ENCODE peak calls at places on chromosomes 5 and 9, in five cellular contexts. R, E, B, A and C are unnamed samples.

GRCh38 chr5:39846144-39846543 is 421.4 kb upstream of the DAB2 start:
- DNase-seq in R (no peak), E (no peak), B (no peak), A (no peak), C (no peak)

GRCh38 chr9:107161338-107161737 is 121.7 kb upstream of the RAD23B start:
- DNase-seq in R (no peak), E (peak; percentile 17), B (no peak), A (no peak), C (no peak)

GRCh38 chr5:33696413-33696812 is 195.4 kb downstream of the ADAMTS12 start:
- DNase-seq in R (no peak), E (no peak), B (no peak), A (no peak), C (no peak)

GRCh38 chr5:17037751-17038150 is 101.7 kb upstream of the MYO10 start:
- DNase-seq in R (no peak), E (no peak), B (no peak), A (no peak), C (no peak)

GRCh38 chr9:97911528-97911927 is 10.8 kb downstream of the TRMO start:
- DNase-seq in R (no peak), E (no peak), B (no peak), A (no peak), C (no peak)

GRCh38 chr9:133109931-133110650 is 10.9 kb downstream of the RALGDS start:
- DNase-seq in R (peak; percentile 60), E (no peak), B (peak; percentile 13), A (no peak), C (no peak)

GRCh38 chr5:72498284-72498683 is 8.9 kb downstream of the ZNF366 start:
- DNase-seq in R (no peak), E (no peak), B (no peak), A (no peak), C (no peak)

GRCh38 chr5:139667001-139667729 is 19.0 kb downstream of the CXXC5 start:
- DNase-seq in R (no peak), E (no peak), B (no peak), A (no peak), C (no peak)

GRCh38 chr5:147538232-147538631 is 28.4 kb upstream of the DPYSL3 start:
- DNase-seq in R (no peak), E (no peak), B (no peak), A (no peak), C (no peak)

GRCh38 chr9:135758870-135759269 is 56.9 kb downstream of the KCNT1 start:
- DNase-seq in R (no peak), E (no peak), B (no peak), A (no peak), C (no peak)

GRCh38 chr5:38660194-38660668 is 103.8 kb upstream of the LIFR start:
- DNase-seq in R (no peak), E (no peak), B (no peak), A (no peak), C (no peak)

GRCh38 chr9:135282001-135282731 is 194.7 kb downstream of the OLFM1 start:
- DNase-seq in R (no peak), E (no peak), B (peak; percentile 59), A (peak; percentile 1), C (no peak)

GRCh38 chr5:9196403-9197224 is 349.3 kb downstream of the SEMA5A start:
- DNase-seq in R (no peak), E (no peak), B (no peak), A (peak; percentile 81), C (no peak)

GRCh38 chr9:121820286-121821005 is 169.0 kb downstream of the DAB2IP start:
- DNase-seq in R (no peak), E (no peak), B (no peak), A (no peak), C (no peak)

GRCh38 chr9:35611230-35611797 is 6.3 kb downstream of the TESK1 start:
- DNase-seq in R (no peak), E (peak; percentile 40), B (peak; percentile 51), A (peak; percentile 28), C (no peak)

GRCh38 chr9:36158917-36159316 is 10.3 kb upstream of the CCIN start:
- DNase-seq in R (no peak), E (no peak), B (no peak), A (no peak), C (no peak)

GRCh38 chr5:32625106-32625505 is 39.7 kb downstream of the SUB1 start:
- DNase-seq in R (no peak), E (no peak), B (no peak), A (no peak), C (no peak)

GRCh38 chr5:59126665-59127354 is 543.9 kb downstream of the RAB3C start:
- DNase-seq in R (no peak), E (no peak), B (no peak), A (peak; percentile 28), C (no peak)

GRCh38 chr5:171999877-172000276 is 6.6 kb downstream of the FBXW11 start:
- DNase-seq in R (no peak), E (no peak), B (no peak), A (no peak), C (no peak)

GRCh38 chr9:98380065-98380681 is 124.7 kb upstream of the TBC1D2 start:
- DNase-seq in R (no peak), E (peak; percentile 39), B (no peak), A (peak; percentile 50), C (no peak)

GRCh38 chr9:128254855-128255759 is 20.7 kb downstream of the GOLGA2 start:
- DNase-seq in R (no peak), E (peak; percentile 81), B (peak; percentile 59), A (no peak), C (peak; percentile 53)

GRCh38 chr5:179343902-179344300 is 1.4 kb downstream of the ADAMTS2 start:
- DNase-seq in R (peak; percentile 78), E (peak; percentile 64), B (peak; percentile 52), A (peak; percentile 67), C (no peak)
- TF ChIP-seq CTCF in R (peak; percentile 63), E (peak; percentile 52), B (peak; percentile 50), A (peak; percentile 58), C (no peak)

GRCh38 chr9:34010979-34011378 is 37.7 kb downstream of the UBAP2 start:
- DNase-seq in R (no peak), E (no peak), B (no peak), A (no peak), C (no peak)
- TF ChIP-seq CTCF in R (no peak), E (no peak), B (no peak), A (no peak), C (peak; percentile 62)

GRCh38 chr9:15401266-15401665 is 21.4 kb upstream of the SNAPC3 start:
- DNase-seq in R (peak; percentile 71), E (no peak), B (no peak), A (no peak), C (no peak)

GRCh38 chr9:15404171-15404570 is 18.5 kb upstream of the SNAPC3 start:
- DNase-seq in R (peak; percentile 89), E (no peak), B (no peak), A (no peak), C (no peak)

GRCh38 chr9:15400281-15400941 is 22.3 kb upstream of the SNAPC3 start:
- DNase-seq in R (no peak), E (no peak), B (no peak), A (no peak), C (no peak)

GRCh38 chr9:15403155-15403554 is 19.5 kb upstream of the SNAPC3 start:
- DNase-seq in R (no peak), E (no peak), B (no peak), A (no peak), C (no peak)
- TF ChIP-seq CTCF in R (no peak), E (no peak), B (no peak), A (peak; percentile 4), C (no peak)

DNA sequence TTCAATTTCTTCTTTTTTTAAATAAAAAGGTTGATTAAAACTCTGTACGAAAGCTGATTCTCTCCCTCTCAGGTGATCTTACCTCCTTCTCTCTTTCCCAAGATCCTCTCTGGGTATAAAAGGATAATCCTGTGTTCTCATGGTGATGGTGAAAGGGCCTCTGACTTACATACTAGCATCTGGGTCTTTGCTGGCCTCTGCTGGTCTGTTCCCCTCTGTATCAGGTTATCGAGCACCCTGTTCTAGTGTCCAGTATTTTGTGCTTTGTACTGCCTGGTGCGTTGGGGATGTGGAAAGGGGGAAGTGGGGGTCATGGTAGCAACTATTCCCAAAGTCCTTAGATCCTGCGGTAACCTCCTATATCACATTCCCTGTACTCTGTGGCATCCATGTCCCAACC is 328.9 kb downstream of the NR2F1-AS1 start:
- DNase-seq in R (no peak), E (no peak), B (no peak), A (no peak), C (no peak)
- TF ChIP-seq CTCF in R (no peak), E (no peak), B (no peak), A (no peak), C (no peak)

GRCh38 chr5:4700082-4700481 is 440.0 kb upstream of the ADAMTS16 start:
- DNase-seq in R (no peak), E (peak; percentile 80), B (no peak), A (no peak), C (no peak)
- TF ChIP-seq CTCF in R (no peak), E (peak; percentile 41), B (no peak), A (no peak), C (no peak)

DNA sequence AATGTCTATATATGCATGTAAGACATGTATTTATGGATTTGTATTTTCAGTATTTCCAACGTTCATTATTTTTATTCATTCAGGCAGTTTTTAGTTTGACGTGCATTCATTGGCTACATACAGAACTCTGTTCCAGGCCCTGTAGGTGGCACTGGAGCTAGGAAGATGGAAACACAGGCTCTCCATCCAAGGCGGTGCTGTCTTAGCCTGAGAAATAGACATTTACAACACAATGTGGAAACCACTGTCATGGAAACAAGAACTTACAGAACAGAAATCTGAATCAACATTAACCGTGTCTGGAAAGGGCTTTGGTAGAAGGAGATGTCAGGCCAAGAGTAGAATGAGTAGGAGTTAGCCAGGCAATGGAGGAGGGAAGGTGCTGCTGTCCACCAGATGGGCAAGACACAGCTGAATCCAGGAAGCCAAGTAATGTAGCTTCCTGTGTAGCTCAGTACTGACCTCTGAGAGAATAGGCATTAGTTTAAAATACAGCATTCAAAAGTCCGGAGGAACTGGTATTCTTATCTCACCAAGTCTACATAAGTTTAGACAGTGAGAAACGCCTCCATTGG is 388.7 kb upstream of the CDH6 start:
- DNase-seq in R (no peak), E (no peak), B (no peak), A (no peak), C (no peak)
- TF ChIP-seq CTCF in R (peak; percentile 31), E (no peak), B (no peak), A (no peak), C (no peak)